ENCODE peak calls at places on chromosomes 11 and 22, in five cellular contexts. One of them, this sample, is unnamed. For H3K9me3, the result is how much of the 10 kb centered on the place peaks cover.

GRCh38 chr11:116825854-116826750 is 3.0 kb upstream of the APOA4 start:
- DNase-seq in transverse colon: no peak
- DNase-seq in psoas muscle: no peak
- DNase-seq in lower lobe of right lung: no peak
- DNase-seq in A549: no peak
- DNase-seq in this sample: no peak

GRCh38 chr22:37636186-37636948 is 3.1 kb upstream of the SH3BP1 start:
- DNase-seq in transverse colon: peak
- DNase-seq in psoas muscle: no peak
- DNase-seq in lower lobe of right lung: no peak
- DNase-seq in A549: no peak
- DNase-seq in this sample: no peak

GRCh38 chr11:118663381-118663780 is 16.1 kb downstream of the TREH start:
- DNase-seq in transverse colon: no peak
- DNase-seq in psoas muscle: no peak
- DNase-seq in lower lobe of right lung: no peak
- DNase-seq in A549: no peak
- DNase-seq in this sample: no peak

GRCh38 chr11:13118194-13118593 is 109.1 kb downstream of the RASSF10 start:
- DNase-seq in transverse colon: no peak
- DNase-seq in psoas muscle: no peak
- DNase-seq in lower lobe of right lung: no peak
- DNase-seq in A549: peak
- DNase-seq in this sample: no peak

GRCh38 chr11:78370406-78371172 is 47.0 kb downstream of the GAB2 start:
- DNase-seq in transverse colon: no peak
- DNase-seq in psoas muscle: no peak
- DNase-seq in lower lobe of right lung: no peak
- DNase-seq in A549: no peak
- DNase-seq in this sample: no peak

GRCh38 chr22:23058481-23059336 is 11.6 kb upstream of the GNAZ start:
- DNase-seq in transverse colon: no peak
- DNase-seq in psoas muscle: peak
- DNase-seq in lower lobe of right lung: peak
- DNase-seq in A549: no peak
- DNase-seq in this sample: no peak

GRCh38 chr22:19307872-19308271 is 16.4 kb upstream of the CLTCL1 start:
- DNase-seq in transverse colon: no peak
- DNase-seq in psoas muscle: no peak
- DNase-seq in lower lobe of right lung: no peak
- DNase-seq in A549: no peak
- DNase-seq in this sample: no peak

GRCh38 chr11:43486141-43486540 is 127.4 kb downstream of the TTC17 start:
- DNase-seq in transverse colon: no peak
- DNase-seq in psoas muscle: no peak
- DNase-seq in lower lobe of right lung: no peak
- DNase-seq in A549: no peak
- DNase-seq in this sample: no peak

GRCh38 chr11:64858467-64859401 is 14.3 kb upstream of the CDC42BPG start:
- DNase-seq in transverse colon: peak
- DNase-seq in psoas muscle: peak
- DNase-seq in lower lobe of right lung: no peak
- DNase-seq in A549: no peak
- DNase-seq in this sample: peak

GRCh38 chr22:36773935-36774334 is 2.0 kb downstream of the IFT27 start:
- DNase-seq in transverse colon: no peak
- DNase-seq in psoas muscle: no peak
- DNase-seq in lower lobe of right lung: no peak
- DNase-seq in A549: peak
- DNase-seq in this sample: no peak

GRCh38 chr11:16898274-16898985 is 115.8 kb downstream of the PLEKHA7 start:
- DNase-seq in transverse colon: no peak
- DNase-seq in psoas muscle: no peak
- DNase-seq in lower lobe of right lung: no peak
- DNase-seq in A549: no peak
- DNase-seq in this sample: no peak

GRCh38 chr11:2564588-2565440 is 120.0 kb downstream of the KCNQ1 start:
- DNase-seq in transverse colon: no peak
- DNase-seq in psoas muscle: peak
- DNase-seq in lower lobe of right lung: peak
- DNase-seq in A549: no peak
- DNase-seq in this sample: no peak

GRCh38 chr11:107609384-107610218 is 18.7 kb downstream of the ELMOD1 start:
- DNase-seq in transverse colon: no peak
- DNase-seq in psoas muscle: no peak
- DNase-seq in lower lobe of right lung: no peak
- DNase-seq in A549: no peak
- DNase-seq in this sample: no peak

GRCh38 chr11:68684385-68685356 is at the start of gene GAL:
- DNase-seq in transverse colon: no peak
- DNase-seq in psoas muscle: no peak
- DNase-seq in lower lobe of right lung: no peak
- DNase-seq in A549: no peak
- DNase-seq in this sample: no peak

GRCh38 chr11:111283945-111284481 is 14.3 kb upstream of the POU2AF3 start:
- DNase-seq in transverse colon: peak
- DNase-seq in psoas muscle: peak
- DNase-seq in lower lobe of right lung: no peak
- DNase-seq in A549: no peak
- DNase-seq in this sample: no peak

DNA sequence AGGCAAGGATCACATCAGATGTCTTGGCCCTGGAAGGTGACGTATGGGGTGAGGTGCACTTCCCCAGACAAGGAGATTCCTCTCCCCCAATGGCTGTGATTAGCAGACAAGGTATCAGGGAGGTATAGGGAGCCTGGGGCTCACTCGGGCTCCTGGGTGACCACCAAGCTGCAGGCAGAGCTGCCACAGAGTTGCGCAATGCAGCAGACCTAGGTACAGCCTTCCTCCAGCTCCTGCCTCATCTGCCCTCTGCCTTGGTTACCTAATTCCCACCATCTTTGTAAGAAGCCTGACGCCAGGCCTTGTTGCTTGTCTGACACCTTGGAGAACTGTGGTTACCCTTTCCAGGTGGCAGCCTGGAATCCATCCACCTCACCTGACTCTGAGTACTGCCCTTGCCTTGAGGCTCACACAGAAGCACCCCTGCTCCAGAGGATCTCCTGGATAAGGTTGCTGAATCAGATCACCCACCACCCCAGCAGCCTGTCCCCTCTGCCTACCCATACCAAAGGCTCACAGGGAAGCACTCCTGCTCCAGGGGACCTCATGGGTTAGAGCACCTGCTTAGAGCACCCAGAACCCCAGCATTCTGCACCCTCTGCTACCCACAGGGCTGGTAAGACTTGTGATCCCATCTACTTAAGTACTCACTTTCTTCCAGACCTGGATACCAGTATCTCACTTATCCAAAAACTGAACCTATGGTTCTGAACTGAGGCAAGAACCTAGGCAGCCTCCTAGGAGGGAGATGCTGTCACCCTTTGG is 40.4 kb downstream of the GAB4 start:
- DNase-seq in transverse colon: no peak
- DNase-seq in psoas muscle: no peak
- DNase-seq in lower lobe of right lung: no peak
- DNase-seq in A549: no peak
- DNase-seq in this sample: no peak
- H3K9me3 ChIP-seq in transverse colon: under half
- H3K9me3 ChIP-seq in psoas muscle: under half
- H3K9me3 ChIP-seq in lower lobe of right lung: under half
- H3K9me3 ChIP-seq in A549: under half
- H3K9me3 ChIP-seq in this sample: under half

GRCh38 chr22:29344137-29344536 is 28.6 kb upstream of the RASL10A start:
- DNase-seq in transverse colon: peak
- DNase-seq in psoas muscle: peak
- DNase-seq in lower lobe of right lung: peak
- DNase-seq in A549: peak
- DNase-seq in this sample: no peak
- H3K27ac ChIP-seq in transverse colon: no peak
- H3K27ac ChIP-seq in psoas muscle: peak
- H3K27ac ChIP-seq in lower lobe of right lung: no peak
- H3K27ac ChIP-seq in A549: no peak
- H3K27ac ChIP-seq in this sample: no peak

GRCh38 chr22:47328550-47329243 is 566.2 kb downstream of the TBC1D22A start:
- DNase-seq in transverse colon: no peak
- DNase-seq in psoas muscle: peak
- DNase-seq in lower lobe of right lung: no peak
- DNase-seq in A549: peak
- DNase-seq in this sample: no peak
- H3K9me3 ChIP-seq in transverse colon: under half
- H3K9me3 ChIP-seq in psoas muscle: under half
- H3K9me3 ChIP-seq in lower lobe of right lung: under half
- H3K9me3 ChIP-seq in A549: under half
- H3K9me3 ChIP-seq in this sample: under half

GRCh38 chr11:94784884-94785283 is 16.7 kb downstream of the AMOTL1 start:
- DNase-seq in transverse colon: no peak
- DNase-seq in psoas muscle: no peak
- DNase-seq in lower lobe of right lung: no peak
- DNase-seq in A549: no peak
- DNase-seq in this sample: no peak

GRCh38 chr11:94786264-94787126 is 18.3 kb downstream of the AMOTL1 start:
- DNase-seq in transverse colon: no peak
- DNase-seq in psoas muscle: no peak
- DNase-seq in lower lobe of right lung: no peak
- DNase-seq in A549: no peak
- DNase-seq in this sample: no peak

GRCh38 chr11:94788396-94788795 is 20.2 kb downstream of the AMOTL1 start:
- DNase-seq in transverse colon: no peak
- DNase-seq in psoas muscle: no peak
- DNase-seq in lower lobe of right lung: no peak
- DNase-seq in A549: no peak
- DNase-seq in this sample: no peak

GRCh38 chr11:94785509-94785908 is 17.4 kb downstream of the AMOTL1 start:
- DNase-seq in transverse colon: no peak
- DNase-seq in psoas muscle: no peak
- DNase-seq in lower lobe of right lung: no peak
- DNase-seq in A549: no peak
- DNase-seq in this sample: no peak

DNA sequence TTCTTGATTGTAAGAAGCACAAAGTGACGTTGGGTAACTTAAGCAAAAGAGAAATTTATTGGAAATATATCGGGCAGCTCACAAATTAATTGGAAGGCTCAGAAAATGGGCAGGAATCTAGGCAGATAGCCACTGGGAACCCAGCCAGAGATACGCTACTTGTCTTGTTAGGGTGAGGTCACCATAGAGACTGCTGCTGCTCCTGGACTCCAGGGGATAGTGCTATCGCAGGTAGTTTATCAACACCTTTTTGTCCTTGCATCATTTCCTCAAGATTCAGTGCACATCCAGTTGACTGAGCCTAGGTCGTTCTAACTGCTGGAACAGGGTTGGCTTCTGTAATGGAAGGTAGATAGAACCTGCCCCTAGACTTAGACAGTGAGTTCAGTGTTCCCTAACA is 19.6 kb downstream of the AMOTL1 start:
- DNase-seq in transverse colon: no peak
- DNase-seq in psoas muscle: no peak
- DNase-seq in lower lobe of right lung: no peak
- DNase-seq in A549: no peak
- DNase-seq in this sample: no peak
- H3K27ac ChIP-seq in transverse colon: peak
- H3K27ac ChIP-seq in psoas muscle: peak
- H3K27ac ChIP-seq in lower lobe of right lung: no peak
- H3K27ac ChIP-seq in A549: no peak
- H3K27ac ChIP-seq in this sample: no peak

DNA sequence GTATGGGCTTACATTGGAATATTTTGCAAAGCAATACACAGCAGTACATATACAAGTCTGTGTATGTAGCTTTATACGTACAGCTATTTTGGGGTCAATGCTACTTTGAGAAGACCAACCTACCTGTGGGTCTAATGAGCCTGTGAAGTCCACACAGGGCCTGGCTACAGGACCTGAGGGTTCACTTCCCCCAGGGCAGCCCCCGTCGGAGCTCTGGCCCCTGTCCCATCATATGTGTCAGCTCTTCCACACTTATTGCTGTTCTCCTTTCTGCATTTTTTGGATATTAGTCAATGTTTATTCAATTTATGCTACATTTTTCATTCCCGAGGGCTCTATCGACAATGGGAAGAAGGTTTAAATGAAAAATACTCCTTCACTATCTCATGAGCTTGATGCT is 1473.6 kb downstream of the BRD1 start:
- DNase-seq in transverse colon: no peak
- DNase-seq in psoas muscle: no peak
- DNase-seq in lower lobe of right lung: no peak
- DNase-seq in A549: peak
- DNase-seq in this sample: no peak
- H3K9me3 ChIP-seq in transverse colon: under half
- H3K9me3 ChIP-seq in psoas muscle: under half
- H3K9me3 ChIP-seq in lower lobe of right lung: under half
- H3K9me3 ChIP-seq in A549: under half
- H3K9me3 ChIP-seq in this sample: under half

GRCh38 chr11:33701831-33702230 is 1.2 kb upstream of the C11orf91 start:
- DNase-seq in transverse colon: no peak
- DNase-seq in psoas muscle: no peak
- DNase-seq in lower lobe of right lung: no peak
- DNase-seq in A549: no peak
- DNase-seq in this sample: no peak
- H3K27ac ChIP-seq in transverse colon: peak
- H3K27ac ChIP-seq in psoas muscle: peak
- H3K27ac ChIP-seq in lower lobe of right lung: peak
- H3K27ac ChIP-seq in A549: peak
- H3K27ac ChIP-seq in this sample: no peak

This sample was measured in CD4-positive, alpha-beta T cell.